ENCODE peak calls at places on chromosomes 1 and 21, in ten cellular contexts. F is PC-3; R is stimulated activated CD8-positive, alpha-beta memory T cell treated with anti-CD3 and anti-CD28 coated beads, Interleukin-15, amount 100 ng/mL, for 48 hours; B is activated CD4-positive, alpha-beta memory T cell treated with anti-CD3 and anti-CD28 coated beads for 36 hours; W is NCI-H2171 treated with DMSO at 0.1 percent for 48 hours; O is MV-4-11; J is pons; S is ovary; V is GDM1; G is activated T-cell treated with anti-CD3 and anti-CD28 coated beads for 1 hour. L is an unnamed sample.

GRCh38 chr1:183674339-183674738 is 21.2 kb upstream of the APOBEC4 start:
- DNase-seq in O (no peak), B (no peak), F (no peak), S (peak), G (no peak), J (peak), W (no peak), R (no peak), V (no peak), L (peak)

GRCh38 chr1:115115521-115116161 is 26.3 kb upstream of the TSPAN2 start:
- DNase-seq in G (no peak), W (no peak), V (no peak), F (peak), S (no peak), J (no peak), R (no peak), O (no peak), B (no peak), L (no peak)

GRCh38 chr1:233304489-233305102 is 9.1 kb upstream of the PCNX2 start:
- DNase-seq in G (no peak), S (no peak), F (peak), V (no peak), O (no peak), W (peak), J (peak), R (no peak), B (no peak), L (no peak)

GRCh38 chr1:89179343-89179742 is 3.5 kb upstream of the GBP7 start:
- DNase-seq in V (no peak), B (no peak), R (no peak), G (no peak), O (no peak), F (peak), J (no peak), S (no peak), W (no peak), L (no peak)

GRCh38 chr1:905811-906531 is 17.8 kb upstream of the SAMD11 start:
- DNase-seq in O (no peak), B (peak), R (no peak), W (no peak), S (peak), F (no peak), V (no peak), J (no peak), G (no peak), L (peak)

GRCh38 chr1:156193208-156193487 is 756 bp upstream of the SLC25A44 start:
- DNase-seq in J (no peak), B (no peak), G (no peak), W (no peak), S (no peak), R (no peak), V (no peak), F (no peak), O (no peak), L (no peak)

GRCh38 chr1:59141267-59141863 is 155.5 kb upstream of the FGGY start:
- DNase-seq in R (no peak), B (no peak), W (no peak), J (no peak), G (no peak), O (no peak), S (no peak), V (no peak), F (no peak), L (no peak)

GRCh38 chr1:58248067-58248466 is 298.5 kb downstream of the OMA1 start:
- DNase-seq in O (no peak), V (no peak), R (no peak), B (no peak), F (no peak), G (no peak), W (no peak), J (no peak), S (no peak), L (no peak)

GRCh38 chr1:113036639-113037321 is 36.2 kb upstream of the LRIG2 start:
- DNase-seq in F (peak), S (no peak), W (no peak), G (no peak), O (peak), B (no peak), J (no peak), V (no peak), R (no peak), L (no peak)

GRCh38 chr1:106721779-106722178 is 334.7 kb upstream of the PRMT6 start:
- DNase-seq in S (no peak), R (no peak), B (no peak), O (no peak), V (no peak), F (no peak), W (no peak), G (no peak), J (peak), L (no peak)

GRCh38 chr1:16082283-16083038 is 9.0 kb upstream of the FAM131C start:
- DNase-seq in R (peak), O (peak), S (peak), F (peak), G (peak), B (peak), J (no peak), V (peak), W (peak), L (peak)

GRCh38 chr1:202952818-202953217 is 5.3 kb downstream of the ADIPOR1 start:
- DNase-seq in R (no peak), S (no peak), G (no peak), F (peak), B (no peak), W (no peak), V (peak), O (peak), J (peak), L (no peak)

GRCh38 chr1:175072131-175072941 is 4.7 kb downstream of the TNN start:
- DNase-seq in J (peak), B (peak), W (peak), R (peak), O (peak), G (no peak), S (no peak), F (peak), V (peak), L (peak)

GRCh38 chr21:42835611-42836401 is 43.5 kb downstream of the WDR4 start:
- DNase-seq in V (no peak), F (no peak), B (no peak), G (no peak), O (no peak), W (no peak), R (no peak), J (no peak), S (no peak), L (no peak)

GRCh38 chr1:98557808-98558390 is 103.6 kb upstream of the SNX7 start:
- DNase-seq in G (no peak), B (no peak), W (no peak), R (no peak), F (no peak), O (no peak), S (no peak), J (peak), V (no peak), L (no peak)

GRCh38 chr1:205700865-205701401 is 20.6 kb upstream of the SLC45A3 start:
- DNase-seq in B (no peak), O (no peak), W (no peak), S (no peak), F (no peak), R (no peak), V (peak), G (no peak), J (no peak), L (no peak)

GRCh38 chr1:21546122-21546825 is 37.1 kb downstream of the ALPL start:
- DNase-seq in G (no peak), F (no peak), V (no peak), O (no peak), W (no peak), B (no peak), S (no peak), R (no peak), J (no peak), L (no peak)

GRCh38 chr1:16067127-16067768 is 6.2 kb downstream of the FAM131C start:
- DNase-seq in O (no peak), G (no peak), S (no peak), B (no peak), W (peak), V (no peak), F (no peak), J (no peak), R (no peak), L (no peak)

GRCh38 chr1:109768700-109769325 is 5.1 kb upstream of the EPS8L3 start:
- DNase-seq in F (no peak), G (no peak), R (no peak), S (peak), B (no peak), J (no peak), W (no peak), O (no peak), V (no peak), L (peak)

GRCh38 chr1:41810446-41810845 is 108.3 kb downstream of the HIVEP3 start:
- DNase-seq in R (no peak), O (peak), G (no peak), B (peak), S (no peak), V (peak), F (peak), J (no peak), W (no peak), L (no peak)

GRCh38 chr1:31717341-31717740 is 13.5 kb upstream of the COL16A1 start:
- DNase-seq in G (no peak), J (no peak), S (no peak), R (no peak), O (no peak), F (peak), B (no peak), V (no peak), W (no peak), L (no peak)

GRCh38 chr1:43039228-43040055 is 80.8 kb upstream of the SLC2A1 start:
- DNase-seq in S (no peak), O (no peak), V (no peak), J (no peak), B (no peak), F (peak), W (no peak), G (no peak), R (no peak), L (no peak)

L was measured in uterus.